ENCODE peak calls at places on chromosomes 3 and 15, in nine cellular contexts. One of them, this sample, is unnamed.
A peak's percentile ranks its signal among the peaks of the same experiment; 100 is the strongest.

GRCh38 chr3:53643757-53644156 is 149.3 kb downstream of the CACNA1D start:
- DNase-seq in HepG2: no peak
- DNase-seq in breast epithelium: no peak
- DNase-seq in prostate gland: no peak
- DNase-seq in GM23338: peak; percentile 60
- DNase-seq in transverse colon: no peak
- DNase-seq in endothelial cell of umbilical vein: no peak
- DNase-seq in Panc1: no peak
- DNase-seq in stomach: no peak
- DNase-seq in this sample: no peak

GRCh38 chr15:85959573-85959972 is 120.1 kb upstream of the AGBL1 start:
- DNase-seq in HepG2: no peak
- DNase-seq in breast epithelium: no peak
- DNase-seq in prostate gland: no peak
- DNase-seq in GM23338: no peak
- DNase-seq in transverse colon: no peak
- DNase-seq in endothelial cell of umbilical vein: no peak
- DNase-seq in Panc1: no peak
- DNase-seq in stomach: no peak
- DNase-seq in this sample: no peak

GRCh38 chr3:197328198-197328597 is 29.8 kb upstream of the DLG1 start:
- DNase-seq in HepG2: no peak
- DNase-seq in breast epithelium: no peak
- DNase-seq in prostate gland: no peak
- DNase-seq in GM23338: no peak
- DNase-seq in transverse colon: no peak
- DNase-seq in endothelial cell of umbilical vein: no peak
- DNase-seq in Panc1: no peak
- DNase-seq in stomach: no peak
- DNase-seq in this sample: no peak

GRCh38 chr15:74130089-74130848 is at the start of gene ISLR2:
- DNase-seq in HepG2: no peak
- DNase-seq in breast epithelium: no peak
- DNase-seq in prostate gland: no peak
- DNase-seq in GM23338: peak; percentile 65
- DNase-seq in transverse colon: no peak
- DNase-seq in endothelial cell of umbilical vein: no peak
- DNase-seq in Panc1: no peak
- DNase-seq in stomach: no peak
- DNase-seq in this sample: no peak

GRCh38 chr3:13280122-13280790 is 139.9 kb downstream of the NUP210 start:
- DNase-seq in HepG2: no peak
- DNase-seq in breast epithelium: no peak
- DNase-seq in prostate gland: no peak
- DNase-seq in GM23338: no peak
- DNase-seq in transverse colon: no peak
- DNase-seq in endothelial cell of umbilical vein: no peak
- DNase-seq in Panc1: no peak
- DNase-seq in stomach: no peak
- DNase-seq in this sample: no peak

GRCh38 chr3:55481918-55482495 is 5.1 kb downstream of the WNT5A start:
- DNase-seq in HepG2: no peak
- DNase-seq in breast epithelium: no peak
- DNase-seq in prostate gland: no peak
- DNase-seq in GM23338: peak; percentile 64
- DNase-seq in transverse colon: no peak
- DNase-seq in endothelial cell of umbilical vein: no peak
- DNase-seq in Panc1: no peak
- DNase-seq in stomach: no peak
- DNase-seq in this sample: peak; percentile 61

GRCh38 chr3:183298708-183299153 is 45.7 kb downstream of the B3GNT5 start:
- DNase-seq in HepG2: no peak
- DNase-seq in breast epithelium: no peak
- DNase-seq in prostate gland: no peak
- DNase-seq in GM23338: peak; percentile 50
- DNase-seq in transverse colon: peak; percentile 22
- DNase-seq in endothelial cell of umbilical vein: no peak
- DNase-seq in Panc1: no peak
- DNase-seq in stomach: no peak
- DNase-seq in this sample: peak; percentile 79

GRCh38 chr3:9316881-9317341 is 45.9 kb upstream of the THUMPD3 start:
- DNase-seq in HepG2: no peak
- DNase-seq in breast epithelium: no peak
- DNase-seq in prostate gland: peak; percentile 10
- DNase-seq in GM23338: peak; percentile 60
- DNase-seq in transverse colon: peak; percentile 16
- DNase-seq in endothelial cell of umbilical vein: peak; percentile 81
- DNase-seq in Panc1: no peak
- DNase-seq in stomach: no peak
- DNase-seq in this sample: no peak

GRCh38 chr3:188448813-188449212 is 294.9 kb downstream of the LPP start:
- DNase-seq in HepG2: no peak
- DNase-seq in breast epithelium: no peak
- DNase-seq in prostate gland: no peak
- DNase-seq in GM23338: no peak
- DNase-seq in transverse colon: no peak
- DNase-seq in endothelial cell of umbilical vein: no peak
- DNase-seq in Panc1: no peak
- DNase-seq in stomach: no peak
- DNase-seq in this sample: no peak

GRCh38 chr3:102183186-102183585 is 251.6 kb upstream of the ZPLD1 start:
- DNase-seq in HepG2: no peak
- DNase-seq in breast epithelium: no peak
- DNase-seq in prostate gland: no peak
- DNase-seq in GM23338: no peak
- DNase-seq in transverse colon: no peak
- DNase-seq in endothelial cell of umbilical vein: no peak
- DNase-seq in Panc1: no peak
- DNase-seq in stomach: no peak
- DNase-seq in this sample: no peak

GRCh38 chr3:102180291-102180931 is 254.4 kb upstream of the ZPLD1 start:
- DNase-seq in HepG2: no peak
- DNase-seq in breast epithelium: no peak
- DNase-seq in prostate gland: no peak
- DNase-seq in GM23338: no peak
- DNase-seq in transverse colon: no peak
- DNase-seq in endothelial cell of umbilical vein: peak; percentile 94
- DNase-seq in Panc1: no peak
- DNase-seq in stomach: no peak
- DNase-seq in this sample: no peak

GRCh38 chr3:102179321-102180290 is 255.2 kb upstream of the ZPLD1 start:
- DNase-seq in HepG2: no peak
- DNase-seq in breast epithelium: no peak
- DNase-seq in prostate gland: no peak
- DNase-seq in GM23338: no peak
- DNase-seq in transverse colon: no peak
- DNase-seq in endothelial cell of umbilical vein: peak; percentile 74
- DNase-seq in Panc1: no peak
- DNase-seq in stomach: no peak
- DNase-seq in this sample: no peak

GRCh38 chr3:102182162-102182561 is 252.7 kb upstream of the ZPLD1 start:
- DNase-seq in HepG2: no peak
- DNase-seq in breast epithelium: no peak
- DNase-seq in prostate gland: no peak
- DNase-seq in GM23338: no peak
- DNase-seq in transverse colon: no peak
- DNase-seq in endothelial cell of umbilical vein: no peak
- DNase-seq in Panc1: no peak
- DNase-seq in stomach: peak; percentile 34
- DNase-seq in this sample: no peak

GRCh38 chr3:102181202-102181920 is 253.5 kb upstream of the ZPLD1 start:
- DNase-seq in HepG2: no peak
- DNase-seq in breast epithelium: no peak
- DNase-seq in prostate gland: no peak
- DNase-seq in GM23338: peak; percentile 24
- DNase-seq in transverse colon: no peak
- DNase-seq in endothelial cell of umbilical vein: peak; percentile 86
- DNase-seq in Panc1: no peak
- DNase-seq in stomach: no peak
- DNase-seq in this sample: no peak
- TF ChIP-seq POLR2AphosphoS5 in HepG2: no peak
- TF ChIP-seq POLR2AphosphoS5 in breast epithelium: no peak
- TF ChIP-seq POLR2AphosphoS5 in prostate gland: no peak
- TF ChIP-seq POLR2AphosphoS5 in GM23338: no peak
- TF ChIP-seq POLR2AphosphoS5 in transverse colon: no peak
- TF ChIP-seq POLR2AphosphoS5 in endothelial cell of umbilical vein: peak; percentile 79
- TF ChIP-seq POLR2AphosphoS5 in Panc1: no peak
- TF ChIP-seq POLR2AphosphoS5 in stomach: peak; percentile 9
- TF ChIP-seq POLR2AphosphoS5 in this sample: no peak

GRCh38 chr3:102122527-102122926 is 273.2 kb downstream of the NFKBIZ start:
- DNase-seq in HepG2: no peak
- DNase-seq in breast epithelium: no peak
- DNase-seq in prostate gland: no peak
- DNase-seq in GM23338: no peak
- DNase-seq in transverse colon: no peak
- DNase-seq in endothelial cell of umbilical vein: no peak
- DNase-seq in Panc1: no peak
- DNase-seq in stomach: no peak
- DNase-seq in this sample: no peak
- TF ChIP-seq POLR2AphosphoS5 in HepG2: no peak
- TF ChIP-seq POLR2AphosphoS5 in breast epithelium: no peak
- TF ChIP-seq POLR2AphosphoS5 in prostate gland: no peak
- TF ChIP-seq POLR2AphosphoS5 in GM23338: no peak
- TF ChIP-seq POLR2AphosphoS5 in transverse colon: no peak
- TF ChIP-seq POLR2AphosphoS5 in endothelial cell of umbilical vein: no peak
- TF ChIP-seq POLR2AphosphoS5 in Panc1: no peak
- TF ChIP-seq POLR2AphosphoS5 in stomach: no peak
- TF ChIP-seq POLR2AphosphoS5 in this sample: no peak

DNA sequence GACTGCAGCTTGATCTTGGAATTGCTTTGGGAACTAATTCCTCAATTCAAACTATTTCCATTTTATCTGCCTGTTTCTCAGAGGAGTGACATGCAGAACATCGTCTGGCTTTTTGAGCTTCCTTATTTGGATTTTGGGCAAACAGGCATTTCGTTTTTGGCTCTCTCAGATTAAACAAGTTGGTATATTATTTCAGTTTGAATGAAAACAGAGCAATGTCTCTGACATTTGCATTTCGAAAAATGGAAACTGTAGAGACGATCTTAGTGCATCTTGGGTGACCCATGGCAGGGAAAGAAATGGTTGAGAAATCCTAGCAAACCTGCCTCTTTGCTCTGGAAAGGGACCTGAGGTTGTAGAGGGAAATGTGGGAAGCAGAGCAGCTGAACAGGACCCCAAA is 33.0 kb upstream of the SNRK start:
- DNase-seq in HepG2: no peak
- DNase-seq in breast epithelium: no peak
- DNase-seq in prostate gland: no peak
- DNase-seq in GM23338: no peak
- DNase-seq in transverse colon: no peak
- DNase-seq in endothelial cell of umbilical vein: no peak
- DNase-seq in Panc1: no peak
- DNase-seq in stomach: no peak
- DNase-seq in this sample: no peak
- TF ChIP-seq POLR2AphosphoS5 in HepG2: no peak
- TF ChIP-seq POLR2AphosphoS5 in breast epithelium: no peak
- TF ChIP-seq POLR2AphosphoS5 in prostate gland: no peak
- TF ChIP-seq POLR2AphosphoS5 in GM23338: no peak
- TF ChIP-seq POLR2AphosphoS5 in transverse colon: no peak
- TF ChIP-seq POLR2AphosphoS5 in endothelial cell of umbilical vein: no peak
- TF ChIP-seq POLR2AphosphoS5 in Panc1: no peak
- TF ChIP-seq POLR2AphosphoS5 in stomach: no peak
- TF ChIP-seq POLR2AphosphoS5 in this sample: no peak

GRCh38 chr3:45560270-45561020 is 34.1 kb upstream of the LIMD1 start:
- DNase-seq in HepG2: no peak
- DNase-seq in breast epithelium: no peak
- DNase-seq in prostate gland: no peak
- DNase-seq in GM23338: no peak
- DNase-seq in transverse colon: peak; percentile 54
- DNase-seq in endothelial cell of umbilical vein: peak; percentile 51
- DNase-seq in Panc1: no peak
- DNase-seq in stomach: peak; percentile 28
- DNase-seq in this sample: peak; percentile 87
- TF ChIP-seq POLR2AphosphoS5 in HepG2: no peak
- TF ChIP-seq POLR2AphosphoS5 in breast epithelium: peak; percentile 26
- TF ChIP-seq POLR2AphosphoS5 in prostate gland: no peak
- TF ChIP-seq POLR2AphosphoS5 in GM23338: no peak
- TF ChIP-seq POLR2AphosphoS5 in transverse colon: no peak
- TF ChIP-seq POLR2AphosphoS5 in endothelial cell of umbilical vein: no peak
- TF ChIP-seq POLR2AphosphoS5 in Panc1: no peak
- TF ChIP-seq POLR2AphosphoS5 in stomach: no peak
- TF ChIP-seq POLR2AphosphoS5 in this sample: no peak

GRCh38 chr3:158725348-158725966 is 6.8 kb downstream of the RARRES1 start:
- DNase-seq in HepG2: peak; percentile 43
- DNase-seq in breast epithelium: no peak
- DNase-seq in prostate gland: no peak
- DNase-seq in GM23338: no peak
- DNase-seq in transverse colon: peak; percentile 47
- DNase-seq in endothelial cell of umbilical vein: peak; percentile 87
- DNase-seq in Panc1: peak; percentile 80
- DNase-seq in stomach: no peak
- DNase-seq in this sample: no peak
- TF ChIP-seq POLR2AphosphoS5 in HepG2: no peak
- TF ChIP-seq POLR2AphosphoS5 in breast epithelium: no peak
- TF ChIP-seq POLR2AphosphoS5 in prostate gland: no peak
- TF ChIP-seq POLR2AphosphoS5 in GM23338: no peak
- TF ChIP-seq POLR2AphosphoS5 in transverse colon: peak; percentile 45
- TF ChIP-seq POLR2AphosphoS5 in endothelial cell of umbilical vein: no peak
- TF ChIP-seq POLR2AphosphoS5 in Panc1: peak; percentile 67
- TF ChIP-seq POLR2AphosphoS5 in stomach: peak; percentile 69
- TF ChIP-seq POLR2AphosphoS5 in this sample: no peak

DNA sequence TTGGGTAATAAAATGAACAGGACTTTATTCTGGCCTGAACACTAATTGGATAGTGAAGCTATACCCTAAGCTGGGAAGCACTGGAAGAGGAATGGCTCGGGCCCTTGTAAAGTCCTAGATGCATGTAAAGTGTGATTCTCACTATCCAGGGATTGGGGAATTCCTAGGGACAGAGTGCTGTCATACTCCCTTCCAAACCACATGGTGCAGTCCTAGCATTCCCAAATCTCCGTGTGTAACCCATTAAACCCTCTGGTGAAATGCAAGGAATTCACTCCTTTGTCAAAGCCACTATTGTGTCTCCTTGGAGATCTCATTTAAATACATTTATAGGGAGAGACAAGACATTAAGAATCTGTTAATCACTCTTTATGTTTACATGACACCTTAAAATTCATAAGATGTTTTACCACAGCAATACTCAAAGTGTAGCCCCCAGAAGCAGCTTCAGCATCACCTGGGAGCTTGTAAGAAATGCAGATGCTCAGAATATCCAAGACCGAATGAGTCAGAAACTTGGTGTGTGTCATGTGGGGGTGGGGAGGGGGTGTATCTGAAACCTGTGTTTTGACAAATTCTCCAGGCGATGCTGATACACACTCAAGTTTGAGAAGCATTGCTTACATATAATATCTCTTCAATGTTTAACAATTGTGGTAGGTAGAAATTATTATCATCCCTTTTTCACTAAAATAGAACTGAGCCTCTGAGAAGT is 121.8 kb upstream of the NPHP3 start:
- DNase-seq in HepG2: no peak
- DNase-seq in breast epithelium: no peak
- DNase-seq in prostate gland: no peak
- DNase-seq in GM23338: peak; percentile 86
- DNase-seq in transverse colon: no peak
- DNase-seq in endothelial cell of umbilical vein: no peak
- DNase-seq in Panc1: no peak
- DNase-seq in stomach: no peak
- DNase-seq in this sample: no peak
- TF ChIP-seq POLR2AphosphoS5 in HepG2: no peak
- TF ChIP-seq POLR2AphosphoS5 in breast epithelium: no peak
- TF ChIP-seq POLR2AphosphoS5 in prostate gland: no peak
- TF ChIP-seq POLR2AphosphoS5 in GM23338: no peak
- TF ChIP-seq POLR2AphosphoS5 in transverse colon: no peak
- TF ChIP-seq POLR2AphosphoS5 in endothelial cell of umbilical vein: no peak
- TF ChIP-seq POLR2AphosphoS5 in Panc1: no peak
- TF ChIP-seq POLR2AphosphoS5 in stomach: no peak
- TF ChIP-seq POLR2AphosphoS5 in this sample: no peak

This sample was measured in suprapubic skin.